ENCODE peak calls at places on chromosomes 12 and 14, in nine cellular contexts. J is fibroblast of pulmonary artery, M is esophagus muscularis mucosa, F is body of pancreas, G is IMR-90, C is K562, Q is AG04449, K is mammary epithelial cell, R is adrenal gland. O is an unnamed sample.

GRCh38 chr14:50039734-50040400 is 76.5 kb downstream of the VCPKMT start:
- DNase-seq in J (peak), M (no peak), F (no peak), G (no peak), C (no peak), Q (no peak), K (peak), R (peak), O (peak)

GRCh38 chr14:51855234-51855633 is 5.2 kb upstream of the GNG2 start:
- DNase-seq in J (no peak), M (no peak), F (no peak), G (peak), C (no peak), Q (no peak), K (no peak), R (peak), O (no peak)

GRCh38 chr12:112992541-112993398 is 14.5 kb downstream of the OAS2 start:
- DNase-seq in J (peak), M (no peak), F (peak), G (peak), C (peak), Q (no peak), K (peak), R (peak), O (peak)

GRCh38 chr12:70366581-70367267 is 634 bp downstream of the KCNMB4 start:
- DNase-seq in J (peak), M (no peak), F (peak), G (peak), C (peak), Q (no peak), K (peak), R (peak), O (peak)

GRCh38 chr12:89742337-89743022 is 33.8 kb upstream of the ATP2B1 start:
- DNase-seq in J (no peak), M (no peak), F (no peak), G (no peak), C (no peak), Q (no peak), K (no peak), R (no peak), O (no peak)

GRCh38 chr14:102317564-102318248 is 1.8 kb upstream of the ZNF839 start:
- DNase-seq in J (peak), M (no peak), F (no peak), G (no peak), C (no peak), Q (no peak), K (peak), R (peak), O (peak)

GRCh38 chr12:77795699-77796098 is 35.0 kb upstream of the NAV3 start:
- DNase-seq in J (peak), M (no peak), F (no peak), G (no peak), C (no peak), Q (no peak), K (no peak), R (no peak), O (no peak)

GRCh38 chr12:74780458-74781241 is 243.0 kb downstream of the ATXN7L3B start:
- DNase-seq in J (peak), M (no peak), F (no peak), G (peak), C (no peak), Q (peak), K (peak), R (no peak), O (no peak)

GRCh38 chr12:64229240-64229639 is 7.1 kb upstream of the KICS2 start:
- DNase-seq in J (no peak), M (no peak), F (no peak), G (no peak), C (no peak), Q (no peak), K (no peak), R (no peak), O (no peak)

GRCh38 chr12:123660328-123660727 is 10.6 kb upstream of the TCTN2 start:
- DNase-seq in J (peak), M (no peak), F (no peak), G (peak), C (no peak), Q (peak), K (peak), R (no peak), O (peak)

GRCh38 chr14:73760598-73761586 is 46.7 kb upstream of the PNMA1 start:
- DNase-seq in J (no peak), M (no peak), F (no peak), G (no peak), C (no peak), Q (no peak), K (no peak), R (no peak), O (no peak)

GRCh38 chr12:49507139-49507538 is 31.7 kb upstream of the KCNH3 start:
- DNase-seq in J (peak), M (peak), F (no peak), G (peak), C (no peak), Q (peak), K (peak), R (no peak), O (peak)

GRCh38 chr12:94426049-94426448 is 33.6 kb downstream of the CEP83 start:
- DNase-seq in J (no peak), M (no peak), F (no peak), G (no peak), C (no peak), Q (no peak), K (no peak), R (no peak), O (no peak)

GRCh38 chr14:68977137-68977740 is 1.9 kb downstream of the ACTN1 start:
- DNase-seq in J (no peak), M (no peak), F (no peak), G (no peak), C (no peak), Q (no peak), K (no peak), R (no peak), O (peak)

GRCh38 chr12:123608192-123608591 is 6.3 kb downstream of the DDX55 start:
- DNase-seq in J (no peak), M (no peak), F (no peak), G (no peak), C (no peak), Q (no peak), K (no peak), R (no peak), O (no peak)

GRCh38 chr12:89029961-89030360 is 322.3 kb downstream of the DUSP6 start:
- DNase-seq in J (peak), M (no peak), F (no peak), G (peak), C (no peak), Q (no peak), K (no peak), R (no peak), O (no peak)

GRCh38 chr12:88305491-88305890 is 163.4 kb downstream of the TMTC3 start:
- DNase-seq in J (no peak), M (no peak), F (no peak), G (no peak), C (no peak), Q (no peak), K (peak), R (no peak), O (peak)

GRCh38 chr12:85029456-85029855 is 6.6 kb downstream of the TSPAN19 start:
- DNase-seq in J (peak), M (no peak), F (no peak), G (peak), C (no peak), Q (no peak), K (peak), R (no peak), O (peak)

GRCh38 chr12:11875414-11875935 is 195.3 kb upstream of the BCL2L14 start:
- DNase-seq in J (peak), M (no peak), F (no peak), G (no peak), C (no peak), Q (no peak), K (peak), R (peak), O (peak)

GRCh38 chr14:68506645-68507405 is 286.0 kb downstream of the ZFP36L1 start:
- DNase-seq in J (no peak), M (no peak), F (no peak), G (no peak), C (no peak), Q (no peak), K (peak), R (no peak), O (peak)

GRCh38 chr14:56199976-56200577 is 81.9 kb downstream of the PELI2 start:
- DNase-seq in J (peak), M (no peak), F (no peak), G (peak), C (no peak), Q (no peak), K (no peak), R (no peak), O (no peak)

GRCh38 chr12:11920231-11920630 is 150.5 kb upstream of the BCL2L14 start:
- DNase-seq in J (no peak), M (no peak), F (no peak), G (peak), C (no peak), Q (no peak), K (no peak), R (no peak), O (no peak)

GRCh38 chr12:124713436-124714082 is 146.1 kb upstream of the NCOR2 start:
- DNase-seq in J (peak), M (peak), F (no peak), G (peak), C (no peak), Q (no peak), K (no peak), R (peak), O (no peak)

GRCh38 chr14:63972323-63972932 is 119.6 kb downstream of the SYNE2 start:
- DNase-seq in J (no peak), M (no peak), F (no peak), G (no peak), C (no peak), Q (no peak), K (no peak), R (no peak), O (no peak)

GRCh38 chr14:39368261-39368959 is 63.8 kb downstream of the FBXO33 start:
- DNase-seq in J (peak), M (no peak), F (peak), G (peak), C (peak), Q (peak), K (peak), R (peak), O (peak)

GRCh38 chr12:29533815-29534489 is 36.5 kb upstream of the OVCH1 start:
- DNase-seq in J (no peak), M (no peak), F (no peak), G (no peak), C (no peak), Q (no peak), K (no peak), R (no peak), O (no peak)

GRCh38 chr12:45336331-45336730 is 120.4 kb downstream of the ANO6 start:
- DNase-seq in J (peak), M (no peak), F (no peak), G (peak), C (peak), Q (peak), K (peak), R (no peak), O (peak)

GRCh38 chr12:110937104-110937641 is 16.8 kb upstream of the MYL2 start:
- DNase-seq in J (peak), M (no peak), F (peak), G (peak), C (peak), Q (no peak), K (peak), R (peak), O (peak)

GRCh38 chr14:103519837-103520212 is 2.8 kb downstream of the CKB start:
- DNase-seq in J (no peak), M (no peak), F (no peak), G (no peak), C (no peak), Q (no peak), K (no peak), R (no peak), O (no peak)

GRCh38 chr14:23610090-23610814 is 25.9 kb upstream of the DHRS2 start:
- DNase-seq in J (no peak), M (no peak), F (no peak), G (no peak), C (no peak), Q (no peak), K (no peak), R (no peak), O (no peak)

GRCh38 chr14:70186826-70187483 is 1.8 kb downstream of the SLC8A3 start:
- DNase-seq in J (no peak), M (no peak), F (no peak), G (no peak), C (no peak), Q (no peak), K (no peak), R (no peak), O (no peak)

GRCh38 chr12:77796775-77797174 is 33.9 kb upstream of the NAV3 start:
- DNase-seq in J (peak), M (no peak), F (no peak), G (peak), C (no peak), Q (peak), K (peak), R (no peak), O (no peak)

GRCh38 chr12:38469689-38470088 is 153.1 kb downstream of the ALG10B start:
- DNase-seq in J (no peak), M (no peak), F (no peak), G (no peak), C (no peak), Q (no peak), K (no peak), R (no peak), O (no peak)

GRCh38 chr12:131131808-131132117 is 178.1 kb downstream of the ADGRD1 start:
- DNase-seq in J (no peak), M (no peak), F (no peak), G (no peak), C (no peak), Q (no peak), K (no peak), R (no peak), O (no peak)

GRCh38 chr14:75783184-75783583 is 122.1 kb downstream of the TTLL5 start:
- DNase-seq in J (no peak), M (no peak), F (no peak), G (no peak), C (no peak), Q (no peak), K (no peak), R (peak), O (no peak)

GRCh38 chr14:33564774-33565630 is 385.9 kb downstream of the EGLN3 start:
- DNase-seq in J (peak), M (no peak), F (no peak), G (peak), C (no peak), Q (peak), K (peak), R (no peak), O (peak)

GRCh38 chr12:66584673-66585072 is 94.2 kb downstream of the GRIP1 start:
- DNase-seq in J (no peak), M (no peak), F (no peak), G (no peak), C (no peak), Q (no peak), K (peak), R (no peak), O (peak)

GRCh38 chr12:54431911-54432814 is 13.1 kb upstream of the ITGA5 start:
- DNase-seq in J (peak), M (no peak), F (peak), G (peak), C (peak), Q (no peak), K (peak), R (peak), O (peak)

GRCh38 chr12:89160716-89161123 is 191.6 kb downstream of the DUSP6 start:
- DNase-seq in J (peak), M (peak), F (peak), G (peak), C (no peak), Q (no peak), K (peak), R (peak), O (peak)

GRCh38 chr12:666066-666465 is 2.8 kb upstream of the NINJ2 start:
- DNase-seq in J (no peak), M (no peak), F (no peak), G (no peak), C (no peak), Q (no peak), K (no peak), R (no peak), O (no peak)

GRCh38 chr12:664779-665092 is 1.5 kb upstream of the NINJ2 start:
- DNase-seq in J (no peak), M (no peak), F (no peak), G (no peak), C (no peak), Q (no peak), K (no peak), R (no peak), O (no peak)

GRCh38 chr12:666766-667308 is 3.6 kb upstream of the NINJ2 start:
- DNase-seq in J (no peak), M (no peak), F (no peak), G (peak), C (no peak), Q (no peak), K (peak), R (no peak), O (peak)

GRCh38 chr12:664075-664778 is 982 bp upstream of the NINJ2 start:
- DNase-seq in J (no peak), M (no peak), F (no peak), G (no peak), C (no peak), Q (no peak), K (no peak), R (no peak), O (no peak)

GRCh38 chr12:668092-668481 is 4.8 kb upstream of the NINJ2 start:
- DNase-seq in J (no peak), M (no peak), F (no peak), G (no peak), C (no peak), Q (no peak), K (no peak), R (no peak), O (no peak)
- TF ChIP-seq CTCF in J (no peak), M (no peak), F (no peak), G (no peak), C (no peak), Q (no peak), K (no peak), R (no peak), O (no peak)

GRCh38 chr14:34875031-34875922 is at the start of gene BAZ1A:
- DNase-seq in J (peak), M (peak), F (peak), G (peak), C (peak), Q (peak), K (peak), R (peak), O (peak)
- TF ChIP-seq CTCF in J (peak), M (no peak), F (peak), G (peak), C (no peak), Q (no peak), K (no peak), R (no peak), O (no peak)

GRCh38 chr14:97010491-97011160 is 213.4 kb downstream of the VRK1 start:
- DNase-seq in J (no peak), M (no peak), F (no peak), G (no peak), C (no peak), Q (no peak), K (no peak), R (no peak), O (no peak)
- TF ChIP-seq CTCF in J (no peak), M (no peak), F (no peak), G (no peak), C (peak), Q (no peak), K (no peak), R (no peak), O (no peak)

GRCh38 chr14:58107947-58108552 is 44.0 kb downstream of the ARMH4 start:
- DNase-seq in J (peak), M (no peak), F (peak), G (peak), C (peak), Q (no peak), K (peak), R (peak), O (no peak)
- TF ChIP-seq CTCF in J (peak), M (peak), F (peak), G (peak), C (peak), Q (peak), K (peak), R (peak), O (peak)

GRCh38 chr12:116760621-116761020 is 22.5 kb downstream of the RNFT2 start:
- DNase-seq in J (no peak), M (no peak), F (no peak), G (no peak), C (no peak), Q (no peak), K (no peak), R (no peak), O (no peak)

GRCh38 chr12:116765271-116765670 is 27.2 kb downstream of the RNFT2 start:
- DNase-seq in J (no peak), M (no peak), F (no peak), G (no peak), C (no peak), Q (no peak), K (no peak), R (no peak), O (no peak)

GRCh38 chr12:116761499-116761898 is 23.4 kb downstream of the RNFT2 start:
- DNase-seq in J (no peak), M (no peak), F (no peak), G (no peak), C (no peak), Q (no peak), K (no peak), R (no peak), O (no peak)

GRCh38 chr12:116759783-116760581 is 21.9 kb downstream of the RNFT2 start:
- DNase-seq in J (no peak), M (no peak), F (no peak), G (no peak), C (peak), Q (no peak), K (no peak), R (no peak), O (no peak)
- TF ChIP-seq CTCF in J (no peak), M (no peak), F (no peak), G (no peak), C (peak), Q (no peak), K (no peak), R (no peak), O (peak)

GRCh38 chr14:38053684-38054083 is 154.0 kb upstream of the SSTR1 start:
- DNase-seq in J (no peak), M (no peak), F (no peak), G (no peak), C (no peak), Q (no peak), K (no peak), R (no peak), O (no peak)

DNA sequence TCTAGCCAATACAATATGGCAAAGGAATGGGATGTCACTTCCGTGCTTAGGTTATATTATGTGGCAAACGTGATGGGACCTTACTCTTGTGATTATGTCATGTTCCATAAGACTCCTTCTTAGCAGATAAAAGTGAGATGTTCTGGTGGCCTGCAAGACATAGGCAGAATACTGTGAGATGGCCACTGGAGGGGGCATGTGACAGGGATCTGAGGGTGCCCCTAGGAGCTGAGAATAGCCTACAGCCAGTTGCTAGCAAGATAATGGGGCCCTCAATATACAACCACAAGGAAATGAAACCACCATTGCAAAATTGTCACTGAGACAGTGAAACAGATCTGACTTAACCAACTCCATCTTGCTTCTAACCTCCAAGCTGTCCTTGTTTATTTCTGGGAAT is 151.4 kb upstream of the SSTR1 start:
- DNase-seq in J (no peak), M (no peak), F (no peak), G (no peak), C (no peak), Q (no peak), K (no peak), R (no peak), O (no peak)
- TF ChIP-seq CTCF in J (no peak), M (no peak), F (no peak), G (no peak), C (no peak), Q (no peak), K (no peak), R (no peak), O (no peak)

O was measured in foreskin keratinocyte.